ENCODE peak calls at places on chromosomes 7 and 10, in nine cellular contexts. O is epithelial cell of proximal tubule; J is dorsolateral prefrontal cortex; G is fibroblast of lung; C is BE2C; E is lower leg skin; K is ovary; W is fibroblast of the aortic adventitia; B is CD8-positive, alpha-beta T cell. I is an unnamed sample.
A peak's percentile ranks its signal among the peaks of the same experiment; 100 is the strongest.

GRCh38 chr10:16904619-16905018 is 87.4 kb upstream of the RSU1 start:
- DNase-seq in O (no peak), J (no peak), G (peak; percentile 94), C (no peak), E (no peak), K (no peak), W (peak; percentile 71), B (no peak), I (no peak)

GRCh38 chr7:441713-442421 is 77.8 kb downstream of the PDGFA start:
- DNase-seq in O (no peak), J (no peak), G (no peak), C (no peak), E (no peak), K (no peak), W (no peak), B (no peak), I (no peak)

GRCh38 chr7:63105978-63106377 is 892.7 kb upstream of the ZNF722 start:
- DNase-seq in O (no peak), J (no peak), G (no peak), C (no peak), E (no peak), K (no peak), W (no peak), B (no peak), I (no peak)

GRCh38 chr10:44039599-44039998 is 345.3 kb downstream of the CXCL12 start:
- DNase-seq in O (no peak), J (no peak), G (peak; percentile 86), C (no peak), E (no peak), K (no peak), W (peak; percentile 83), B (no peak), I (no peak)

GRCh38 chr7:32941996-32942782 is 15.1 kb upstream of the FKBP9 start:
- DNase-seq in O (no peak), J (peak; percentile 47), G (peak; percentile 58), C (peak; percentile 53), E (peak; percentile 93), K (peak; percentile 78), W (peak; percentile 67), B (peak; percentile 49), I (no peak)

GRCh38 chr7:101225650-101226049 is 7.7 kb downstream of the ZNHIT1 start:
- DNase-seq in O (no peak), J (no peak), G (no peak), C (no peak), E (no peak), K (no peak), W (no peak), B (no peak), I (no peak)

GRCh38 chr7:42233939-42234338 is 3.1 kb downstream of the GLI3 start:
- DNase-seq in O (no peak), J (no peak), G (peak; percentile 69), C (no peak), E (no peak), K (no peak), W (peak; percentile 66), B (no peak), I (no peak)

GRCh38 chr7:70694909-70695803 is 436.8 kb upstream of the GALNT17 start:
- DNase-seq in O (no peak), J (no peak), G (peak; percentile 23), C (peak; percentile 33), E (no peak), K (peak; percentile 64), W (peak; percentile 39), B (no peak), I (no peak)

GRCh38 chr7:154373951-154374350 is 321.8 kb downstream of the DPP6 start:
- DNase-seq in O (no peak), J (no peak), G (no peak), C (no peak), E (no peak), K (no peak), W (no peak), B (no peak), I (no peak)

GRCh38 chr7:64602086-64602485 is 39.2 kb upstream of the ZNF680 start:
- DNase-seq in O (no peak), J (no peak), G (no peak), C (no peak), E (no peak), K (no peak), W (no peak), B (no peak), I (no peak)

GRCh38 chr7:98199131-98199530 is 12.1 kb upstream of the BHLHA15 start:
- DNase-seq in O (no peak), J (no peak), G (no peak), C (no peak), E (no peak), K (no peak), W (no peak), B (no peak), I (no peak)

GRCh38 chr10:86170255-86171153 is 196.1 kb downstream of the GRID1 start:
- DNase-seq in O (no peak), J (peak; percentile 12), G (no peak), C (no peak), E (no peak), K (peak; percentile 13), W (no peak), B (no peak), I (no peak)

GRCh38 chr7:94423865-94424264 is 29.2 kb downstream of the COL1A2 start:
- DNase-seq in O (no peak), J (no peak), G (peak; percentile 73), C (no peak), E (no peak), K (no peak), W (peak; percentile 88), B (no peak), I (no peak)

GRCh38 chr10:45180507-45180906 is 134.9 kb downstream of the OR13A1 start:
- DNase-seq in O (no peak), J (no peak), G (no peak), C (no peak), E (no peak), K (no peak), W (no peak), B (no peak), I (no peak)

GRCh38 chr10:60490013-60490412 is 100.3 kb upstream of the ANK3 start:
- DNase-seq in O (no peak), J (no peak), G (peak; percentile 86), C (no peak), E (no peak), K (no peak), W (peak; percentile 89), B (no peak), I (peak; percentile 89)

GRCh38 chr7:135802697-135803096 is 54.1 kb upstream of the FAM180A start:
- DNase-seq in O (no peak), J (no peak), G (peak; percentile 11), C (no peak), E (no peak), K (no peak), W (peak; percentile 23), B (no peak), I (no peak)

GRCh38 chr7:128672927-128673517 is 930 bp downstream of the GARIN1A start:
- DNase-seq in O (no peak), J (no peak), G (peak; percentile 16), C (peak; percentile 61), E (peak; percentile 56), K (no peak), W (peak; percentile 13), B (no peak), I (peak; percentile 2)
- H3K4me3 ChIP-seq in O (no peak overlapping the region), J (no peak overlapping the region), G (no peak overlapping the region), C (no peak overlapping the region), E (no peak overlapping the region), K (no peak overlapping the region), W (no peak overlapping the region), B (no peak overlapping the region), I (no peak overlapping the region)

GRCh38 chr7:55066479-55066878 is 47.7 kb downstream of the EGFR start:
- DNase-seq in O (no peak), J (no peak), G (peak; percentile 52), C (no peak), E (no peak), K (no peak), W (no peak), B (no peak), I (no peak)
- TF ChIP-seq CTCF in O (no peak), J (no peak), G (no peak), C (no peak), E (no peak), K (no peak), W (no peak), B (no peak), I (no peak)

GRCh38 chr7:139846297-139846696 is 17.2 kb downstream of the TBXAS1 start:
- DNase-seq in O (no peak), J (no peak), G (no peak), C (no peak), E (no peak), K (no peak), W (no peak), B (no peak), I (no peak)

GRCh38 chr7:139845443-139845805 is 16.4 kb downstream of the TBXAS1 start:
- DNase-seq in O (no peak), J (no peak), G (no peak), C (no peak), E (no peak), K (no peak), W (no peak), B (no peak), I (no peak)

GRCh38 chr7:139840776-139841175 is 11.7 kb downstream of the TBXAS1 start:
- DNase-seq in O (no peak), J (no peak), G (no peak), C (no peak), E (peak; percentile 74), K (no peak), W (no peak), B (no peak), I (no peak)

GRCh38 chr7:139844779-139845442 is 15.8 kb downstream of the TBXAS1 start:
- DNase-seq in O (no peak), J (no peak), G (no peak), C (no peak), E (peak; percentile 62), K (no peak), W (no peak), B (no peak), I (no peak)

DNA sequence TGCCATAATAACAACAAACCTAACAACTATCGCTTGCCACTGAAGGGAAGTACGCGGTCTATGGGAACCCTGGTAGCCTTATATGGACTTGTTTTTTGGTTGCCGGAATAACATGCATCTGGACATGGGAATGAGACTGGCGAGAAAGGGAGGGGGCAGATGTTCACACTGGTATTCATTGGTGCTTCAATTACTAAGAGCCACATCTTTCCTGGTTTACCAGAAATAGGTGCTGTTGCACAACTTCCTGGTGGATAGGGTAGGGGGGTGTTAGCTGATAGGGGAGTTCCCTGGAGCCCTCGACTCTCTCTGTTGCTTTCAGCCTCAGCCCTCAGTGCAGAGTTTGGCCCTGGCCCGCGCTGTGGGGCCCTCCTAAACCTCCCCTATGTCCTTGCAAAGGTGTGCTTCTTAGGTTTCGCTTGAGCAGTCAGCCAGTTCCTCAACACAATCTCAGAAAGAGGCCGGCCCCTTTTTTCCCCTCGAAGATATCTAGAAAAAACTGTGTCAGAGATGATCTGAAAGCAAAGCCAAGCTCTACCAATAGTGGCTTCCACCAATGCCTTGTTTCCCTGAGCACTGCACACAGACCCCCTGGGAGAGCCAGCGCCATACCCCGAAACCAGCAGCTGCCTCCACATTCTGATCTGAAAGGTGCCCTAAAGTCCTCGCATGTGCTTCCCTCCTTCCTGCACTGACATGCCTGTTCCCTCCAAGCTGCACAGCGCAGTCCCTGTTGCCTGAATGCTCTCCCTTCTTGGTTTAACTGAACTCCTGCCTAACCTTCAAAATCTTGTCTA is 13.5 kb downstream of the TBXAS1 start:
- DNase-seq in O (peak; percentile 66), J (no peak), G (no peak), C (no peak), E (peak; percentile 52), K (no peak), W (no peak), B (no peak), I (no peak)
- H3K4me3 ChIP-seq in O (no peak overlapping the region), J (no peak overlapping the region), G (no peak overlapping the region), C (no peak overlapping the region), E (no peak overlapping the region), K (no peak overlapping the region), W (no peak overlapping the region), B (no peak overlapping the region), I (no peak overlapping the region)

GRCh38 chr10:102335184-102335583 is 60.3 kb upstream of the NFKB2 start:
- DNase-seq in O (no peak), J (no peak), G (peak; percentile 25), C (no peak), E (peak; percentile 88), K (peak; percentile 40), W (peak; percentile 56), B (no peak), I (peak; percentile 63)
- TF ChIP-seq CTCF in O (no peak), J (no peak), G (no peak), C (no peak), E (no peak), K (no peak), W (no peak), B (no peak), I (no peak)